ENCODE peak calls at places on chromosomes 11 and 22, in eight cellular contexts. N is heart right ventricle, O is lower lobe of right lung, U is IMR-90, V is Peyer's patch, L is hepatocyte, B is breast epithelium, Q is psoas muscle. P is an unnamed sample.

GRCh38 chr11:14228356-14228755 is 130.6 kb downstream of the RRAS2 start:
- DNase-seq in N (no peak), V (no peak), L (no peak), U (no peak), O (no peak), B (no peak), Q (no peak), P (no peak)

GRCh38 chr11:93623179-93623578 is 38.3 kb upstream of the CEP295 start:
- DNase-seq in O (no peak), L (peak; percentile 19), V (no peak), Q (no peak), N (no peak), B (no peak), U (no peak), P (no peak)

GRCh38 chr22:46172522-46172921 is 22.2 kb downstream of the PPARA start:
- DNase-seq in O (no peak), Q (peak; percentile 29), L (no peak), U (no peak), B (no peak), V (no peak), N (no peak), P (no peak)

GRCh38 chr11:11229691-11230090 is 123.4 kb downstream of the CSNK2A3 start:
- DNase-seq in O (no peak), U (peak; percentile 2), B (no peak), N (no peak), L (no peak), V (no peak), Q (no peak), P (no peak)

GRCh38 chr11:113131036-113131775 is 170.0 kb downstream of the NCAM1 start:
- DNase-seq in U (no peak), N (no peak), V (no peak), Q (no peak), L (no peak), B (no peak), O (no peak), P (no peak)

GRCh38 chr11:101863361-101863760 is 51.4 kb upstream of the CEP126 start:
- DNase-seq in O (no peak), N (no peak), B (no peak), U (peak; percentile 79), V (no peak), Q (no peak), L (no peak), P (no peak)

GRCh38 chr11:10927533-10927932 is 69.7 kb upstream of the ZBED5 start:
- DNase-seq in N (no peak), V (peak; percentile 50), B (no peak), L (peak; percentile 51), O (no peak), Q (no peak), U (no peak), P (peak; percentile 85)

GRCh38 chr11:18171377-18172000 is 1.1 kb upstream of the MRGPRX4 start:
- DNase-seq in L (peak; percentile 52), O (no peak), N (no peak), Q (no peak), V (no peak), U (no peak), B (no peak), P (peak; percentile 14)

GRCh38 chr11:1757861-1758610 is 5.7 kb downstream of the CTSD start:
- DNase-seq in B (no peak), O (peak; percentile 64), U (no peak), N (no peak), Q (peak; percentile 21), V (peak; percentile 86), L (no peak), P (peak; percentile 60)

GRCh38 chr11:79074547-79074946 is 366.3 kb downstream of the TENM4 start:
- DNase-seq in V (no peak), L (no peak), O (no peak), U (no peak), Q (no peak), B (no peak), N (no peak), P (no peak)

GRCh38 chr22:20742764-20743163 is 31.1 kb upstream of the SERPIND1 start:
- DNase-seq in B (no peak), Q (no peak), V (no peak), L (no peak), U (no peak), O (no peak), N (no peak), P (no peak)

GRCh38 chr11:117300773-117301172 is 9.6 kb downstream of the BACE1-AS start:
- DNase-seq in L (no peak), N (no peak), Q (no peak), B (no peak), U (no peak), O (no peak), V (no peak), P (no peak)

GRCh38 chr22:39785232-39785631 is 108.3 kb downstream of the ENTHD1 start:
- DNase-seq in O (no peak), B (no peak), Q (no peak), L (no peak), U (no peak), N (no peak), V (no peak), P (no peak)

GRCh38 chr11:123056835-123057491 is 5.0 kb downstream of the HSPA8 start:
- DNase-seq in Q (no peak), U (no peak), V (peak; percentile 15), L (no peak), O (no peak), N (no peak), B (no peak), P (no peak)

GRCh38 chr11:118338637-118339061 is 3.9 kb downstream of the CD3D start:
- DNase-seq in V (peak; percentile 91), B (peak; percentile 22), O (no peak), U (no peak), N (no peak), L (peak; percentile 81), Q (no peak), P (peak; percentile 78)

GRCh38 chr11:111476961-111477360 is 35.2 kb downstream of the BTG4 start:
- DNase-seq in B (no peak), V (no peak), Q (no peak), O (no peak), L (no peak), N (no peak), U (no peak), P (no peak)

GRCh38 chr11:86214710-86215109 is 29.8 kb upstream of the EED start:
- DNase-seq in O (no peak), N (no peak), V (no peak), L (no peak), Q (no peak), B (no peak), U (no peak), P (no peak)

DNA sequence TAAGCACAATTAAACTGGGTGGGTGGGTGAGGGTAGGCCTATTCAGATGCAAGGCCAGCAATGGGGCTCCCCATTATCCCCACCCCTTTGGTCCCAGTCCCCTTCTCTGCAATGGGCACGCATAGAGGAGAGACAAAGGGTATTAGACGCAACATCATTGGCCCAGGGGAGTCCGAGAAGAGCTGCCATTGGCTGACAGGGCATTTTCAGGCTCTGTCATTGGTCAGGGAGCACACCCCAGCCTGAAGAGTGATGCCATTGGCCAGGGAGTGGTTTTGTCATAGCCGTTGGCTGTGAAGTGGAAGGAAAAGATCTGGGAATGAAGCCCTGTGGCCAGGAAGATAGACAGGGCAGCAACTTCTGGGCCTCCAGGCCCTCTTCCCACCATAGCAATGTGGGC is 2.8 kb upstream of the TRIM3 start:
- DNase-seq in L (no peak), N (no peak), V (no peak), O (no peak), U (no peak), Q (no peak), B (no peak), P (no peak)
- H3K4me1 ChIP-seq in L (peaks cover 30% of the 10 kb centered on the region), N (peaks cover 39% of the 10 kb centered on the region), V (peaks cover 12% of the 10 kb centered on the region), O (peaks cover 25% of the 10 kb centered on the region), U (peaks cover 10% of the 10 kb centered on the region), Q (peaks cover 19% of the 10 kb centered on the region), B (peaks cover 13% of the 10 kb centered on the region), P (peaks cover 16% of the 10 kb centered on the region)

GRCh38 chr11:103436131-103436770 is 327.0 kb downstream of the DYNC2H1 start:
- DNase-seq in V (no peak), O (no peak), B (no peak), N (no peak), Q (no peak), U (no peak), L (no peak), P (no peak)

GRCh38 chr11:103433380-103433779 is 324.2 kb downstream of the DYNC2H1 start:
- DNase-seq in U (peak; percentile 94), Q (no peak), L (no peak), B (no peak), N (no peak), O (no peak), V (no peak), P (no peak)

GRCh38 chr11:103433976-103434375 is 324.8 kb downstream of the DYNC2H1 start:
- DNase-seq in V (no peak), B (no peak), U (peak; percentile 40), Q (no peak), N (no peak), L (no peak), O (no peak), P (no peak)
- H3K4me3 ChIP-seq in V (no peak overlapping the region), B (no peak overlapping the region), U (no peak overlapping the region), Q (no peak overlapping the region), N (no peak overlapping the region), L (no peak overlapping the region), O (no peak overlapping the region), P (no peak overlapping the region)

GRCh38 chr22:49004484-49005399 is 822.9 kb downstream of the BRD1 start:
- DNase-seq in L (no peak), O (no peak), U (no peak), Q (no peak), B (no peak), N (no peak), V (peak; percentile 34), P (no peak)
- H3K9me3 ChIP-seq in L (no peaks in the 10 kb centered on the region), O (no peaks in the 10 kb centered on the region), U (peaks cover 49% of the 10 kb centered on the region), Q (peaks cover 8% of the 10 kb centered on the region), B (no peaks in the 10 kb centered on the region), N (peaks cover 8% of the 10 kb centered on the region), V (no peaks in the 10 kb centered on the region), P (no peaks in the 10 kb centered on the region)

GRCh38 chr22:50303515-50303847 is 4.0 kb downstream of the PLXNB2 start:
- DNase-seq in N (no peak), U (no peak), O (no peak), B (no peak), L (no peak), Q (no peak), V (no peak), P (no peak)

GRCh38 chr22:50301581-50301991 is 5.9 kb downstream of the PLXNB2 start:
- DNase-seq in Q (no peak), L (peak; percentile 47), V (peak; percentile 88), U (no peak), B (no peak), O (no peak), N (no peak), P (peak; percentile 87)

GRCh38 chr22:50303848-50304527 is 3.5 kb downstream of the PLXNB2 start:
- DNase-seq in N (peak; percentile 42), Q (peak; percentile 59), L (peak; percentile 83), U (no peak), V (peak; percentile 78), B (no peak), O (peak; percentile 81), P (peak; percentile 66)

GRCh38 chr22:50302041-50302541 is 5.4 kb downstream of the PLXNB2 start:
- DNase-seq in V (no peak), L (peak; percentile 47), Q (peak; percentile 46), N (no peak), B (no peak), U (peak; percentile 17), O (peak; percentile 76), P (peak; percentile 65)

DNA sequence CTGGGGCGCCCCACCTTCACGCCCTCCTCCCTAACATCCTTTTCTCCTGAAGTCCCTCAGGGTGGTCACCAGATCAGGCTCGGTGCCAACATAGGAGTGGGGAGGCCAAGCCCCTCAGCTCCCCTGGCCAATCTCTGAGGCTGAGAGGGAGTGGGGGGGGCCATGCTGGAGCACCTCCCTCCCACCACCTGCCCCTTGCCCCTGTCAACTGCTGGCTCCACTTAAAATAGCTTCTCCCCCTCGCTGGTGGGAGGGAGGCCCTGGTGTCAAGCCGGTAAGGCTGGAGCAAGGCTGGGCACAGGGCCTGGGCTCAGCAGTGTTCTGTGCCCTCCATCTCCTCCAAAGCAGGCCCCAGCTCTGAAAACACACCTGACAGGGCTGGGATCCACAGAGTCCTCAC is 4.9 kb downstream of the PLXNB2 start:
- DNase-seq in U (no peak), Q (no peak), V (no peak), L (no peak), B (no peak), N (peak; percentile 47), O (no peak), P (no peak)
- H3K4me1 ChIP-seq in U (peaks cover 65% of the 10 kb centered on the region), Q (peaks cover 46% of the 10 kb centered on the region), V (peaks cover 57% of the 10 kb centered on the region), L (peaks cover 81% of the 10 kb centered on the region), B (peaks cover 67% of the 10 kb centered on the region), N (peaks cover 88% of the 10 kb centered on the region), O (peaks cover 82% of the 10 kb centered on the region), P (peaks cover 41% of the 10 kb centered on the region)